ENCODE peak calls at places on chromosomes 4 and X, in seven cellular contexts. C is mesendoderm, G is IMR-90, L is H9, Q is trophoblast cell, X is H1, Z is neuronal stem cell. T is an unnamed sample.

GRCh38 chrX:121195719-121196118 is 148.3 kb downstream of the GLUD2 start:
- DNase-seq in C (no peak), G (no peak), L (no peak), Q (no peak), X (no peak), Z (no peak), T (no peak)

GRCh38 chr4:71524746-71525145 is 185.9 kb downstream of the SLC4A4 start:
- DNase-seq in C (no peak), G (no peak), L (no peak), Q (no peak), X (no peak), Z (no peak), T (no peak)

GRCh38 chr4:54635329-54635728 is 22.4 kb upstream of the KIT start:
- DNase-seq in C (no peak), G (no peak), L (no peak), Q (no peak), X (no peak), Z (no peak), T (no peak)

GRCh38 chr4:89509708-89510269 is 202.2 kb upstream of the GPRIN3 start:
- DNase-seq in C (no peak), G (peak), L (no peak), Q (no peak), X (no peak), Z (no peak), T (no peak)

GRCh38 chr4:17619416-17620105 is 5.1 kb downstream of the MED28 start:
- DNase-seq in C (no peak), G (peak), L (no peak), Q (no peak), X (no peak), Z (no peak), T (peak)

GRCh38 chr4:306551-306961 is 1.3 kb upstream of the ZNF732 start:
- DNase-seq in C (no peak), G (no peak), L (no peak), Q (no peak), X (no peak), Z (no peak), T (no peak)

GRCh38 chrX:70508296-70508911 is 63.8 kb downstream of the DLG3 start:
- DNase-seq in C (peak), G (peak), L (peak), Q (no peak), X (no peak), Z (no peak), T (peak)

GRCh38 chr4:137755033-137755471 is 222.8 kb upstream of the PCDH18 start:
- DNase-seq in C (peak), G (peak), L (no peak), Q (no peak), X (no peak), Z (no peak), T (peak)

GRCh38 chrX:65667503-65668355 is at the start of gene MSN:
- DNase-seq in C (peak), G (peak), L (peak), Q (no peak), X (peak), Z (peak), T (peak)

GRCh38 chr4:184313710-184314659 is 96.3 kb upstream of the ENPP6 start:
- DNase-seq in C (no peak), G (no peak), L (peak), Q (no peak), X (peak), Z (no peak), T (no peak)

GRCh38 chr4:156948133-156948532 is 23.5 kb downstream of the PDGFC start:
- DNase-seq in C (no peak), G (no peak), L (no peak), Q (no peak), X (no peak), Z (no peak), T (no peak)

GRCh38 chr4:128517739-128518510 is 230.3 kb upstream of the PGRMC2 start:
- DNase-seq in C (peak), G (peak), L (no peak), Q (peak), X (no peak), Z (peak), T (peak)

GRCh38 chr4:122842984-122843531 is 16.4 kb downstream of the FGF2 start:
- DNase-seq in C (no peak), G (no peak), L (no peak), Q (no peak), X (peak), Z (no peak), T (peak)

GRCh38 chr4:122845066-122845465 is 18.4 kb downstream of the FGF2 start:
- DNase-seq in C (no peak), G (peak), L (no peak), Q (no peak), X (no peak), Z (no peak), T (peak)

GRCh38 chr4:122845760-122846159 is 19.1 kb downstream of the FGF2 start:
- DNase-seq in C (no peak), G (no peak), L (no peak), Q (no peak), X (no peak), Z (no peak), T (no peak)

GRCh38 chr4:122838034-122838433 is 11.4 kb downstream of the FGF2 start:
- DNase-seq in C (no peak), G (no peak), L (no peak), Q (no peak), X (no peak), Z (no peak), T (no peak)

DNA sequence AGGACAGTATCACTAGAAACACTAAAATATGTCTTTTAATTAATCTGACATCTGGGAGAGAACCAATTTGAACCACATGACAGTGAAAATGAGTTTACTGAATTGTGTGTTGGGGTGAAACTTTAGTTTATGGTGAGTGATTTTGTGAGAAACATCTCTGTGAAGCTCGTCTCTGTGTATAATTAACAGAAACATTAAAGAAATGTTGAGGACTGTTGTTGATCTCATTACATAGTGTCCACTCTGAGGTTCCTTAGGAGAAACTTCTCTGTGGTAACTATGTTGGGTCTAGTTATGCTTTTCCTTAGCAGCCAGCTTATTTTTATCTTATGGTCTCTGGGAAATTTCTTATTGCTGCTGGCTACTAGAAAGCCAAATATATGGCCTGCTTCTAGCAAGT is 15.8 kb downstream of the FGF2 start:
- DNase-seq in C (no peak), G (no peak), L (no peak), Q (no peak), X (no peak), Z (no peak), T (no peak)
- H4K8ac ChIP-seq in C (no peak), G (no peak), L (no peak), Q (no peak), X (no peak), Z (no peak), T (no peak)

GRCh38 chr4:166600264-166600663 is 634.0 kb downstream of the SPOCK3 start:
- DNase-seq in C (no peak), G (no peak), L (no peak), Q (no peak), X (no peak), Z (no peak), T (no peak)

DNA sequence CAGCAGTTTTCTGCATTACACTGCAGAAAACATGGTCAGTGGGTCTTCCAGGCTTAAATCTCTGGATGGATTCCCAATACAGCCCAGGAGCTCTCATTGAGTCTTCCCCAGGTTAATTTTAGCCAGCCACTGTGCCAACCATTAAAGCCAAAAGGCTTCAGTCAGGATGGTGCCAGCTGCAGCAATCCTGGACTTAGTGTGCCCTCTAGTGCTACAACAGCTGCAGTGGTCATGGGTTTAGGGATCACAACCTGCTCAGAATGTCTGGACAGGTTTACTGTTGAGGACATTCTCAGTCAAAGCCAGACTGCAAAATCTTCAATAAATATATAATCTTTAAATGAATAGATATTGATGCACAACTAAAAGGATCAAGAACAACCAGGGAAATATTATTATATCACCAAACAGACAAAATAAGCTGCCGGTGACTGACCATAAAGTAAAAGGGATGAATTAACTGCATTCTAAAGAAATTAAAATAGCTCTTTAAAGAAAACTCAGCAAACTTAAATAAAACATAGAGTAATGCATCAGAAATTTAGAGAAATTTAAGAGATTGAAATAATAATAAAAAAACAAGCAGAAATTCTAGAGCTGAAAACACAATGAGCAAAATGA is 639.9 kb downstream of the SPOCK3 start:
- DNase-seq in C (peak), G (no peak), L (peak), Q (peak), X (peak), Z (peak), T (peak)
- H4K8ac ChIP-seq in C (no peak), G (no peak), L (no peak), Q (no peak), X (no peak), Z (no peak), T (no peak)

GRCh38 chrX:107730991-107731766 is 44.4 kb downstream of the TSC22D3 start:
- DNase-seq in C (no peak), G (peak), L (no peak), Q (no peak), X (no peak), Z (no peak), T (peak)
- H4K8ac ChIP-seq in C (no peak), G (no peak), L (no peak), Q (no peak), X (peak), Z (no peak), T (peak)

GRCh38 chr4:107559653-107560052 is 160.4 kb downstream of the PAPSS1 start:
- DNase-seq in C (no peak), G (no peak), L (no peak), Q (no peak), X (no peak), Z (no peak), T (no peak)
- H4K8ac ChIP-seq in C (no peak), G (no peak), L (no peak), Q (no peak), X (no peak), Z (no peak), T (no peak)

DNA sequence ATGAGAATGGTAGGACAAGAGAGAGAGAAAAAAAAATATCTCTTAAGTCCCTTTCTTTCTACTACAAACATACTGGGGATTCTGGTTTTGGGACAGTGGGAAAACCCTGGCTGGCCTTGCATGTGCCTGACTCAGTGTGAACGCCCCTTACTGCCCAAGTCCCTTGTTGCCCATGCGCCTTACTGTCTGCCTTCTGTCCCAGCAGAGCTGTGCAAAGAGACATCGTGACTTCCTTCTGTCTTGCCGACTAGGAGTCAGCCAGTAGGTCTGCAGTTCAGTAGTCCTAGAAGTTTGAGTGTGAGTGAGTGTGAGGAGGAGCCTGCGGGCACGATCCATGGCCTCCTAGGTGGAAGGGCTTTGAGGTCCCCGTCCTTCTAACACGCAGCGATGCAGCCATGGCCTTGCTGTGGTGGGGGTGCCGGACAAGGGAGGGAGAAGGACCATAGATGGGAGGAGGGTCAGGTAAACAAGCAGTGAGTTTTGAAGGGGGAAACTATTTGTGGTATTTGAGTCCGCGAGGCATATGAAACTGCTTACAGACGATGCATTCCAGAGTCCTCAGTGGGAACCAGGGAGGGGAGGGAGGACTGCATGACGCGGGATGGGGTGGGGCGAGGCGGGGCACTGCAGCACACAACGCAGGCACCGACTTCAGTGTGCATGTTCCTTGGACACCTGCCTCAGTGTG is at the start of gene XAGE2:
- DNase-seq in C (no peak), G (no peak), L (no peak), Q (peak), X (no peak), Z (no peak), T (no peak)
- H4K8ac ChIP-seq in C (no peak), G (no peak), L (no peak), Q (peak), X (no peak), Z (no peak), T (no peak)

GRCh38 chrX:46554942-46555341 is 9.7 kb upstream of the ZNF674 start:
- DNase-seq in C (no peak), G (peak), L (no peak), Q (no peak), X (no peak), Z (no peak), T (peak)

GRCh38 chrX:46553935-46554334 is 8.7 kb upstream of the ZNF674 start:
- DNase-seq in C (no peak), G (no peak), L (no peak), Q (no peak), X (no peak), Z (no peak), T (no peak)

GRCh38 chrX:46547857-46548256 is 2.6 kb upstream of the ZNF674 start:
- DNase-seq in C (peak), G (peak), L (no peak), Q (peak), X (no peak), Z (no peak), T (peak)

GRCh38 chrX:46549914-46550313 is 4.7 kb upstream of the ZNF674 start:
- DNase-seq in C (peak), G (no peak), L (no peak), Q (no peak), X (no peak), Z (no peak), T (no peak)

GRCh38 chrX:46551494-46552128 is 6.4 kb upstream of the ZNF674 start:
- DNase-seq in C (peak), G (peak), L (peak), Q (peak), X (peak), Z (no peak), T (peak)
- H4K8ac ChIP-seq in C (no peak), G (no peak), L (no peak), Q (no peak), X (no peak), Z (no peak), T (no peak)

GRCh38 chr4:139465922-139466321 is 12.0 kb downstream of the RAB33B start:
- DNase-seq in C (no peak), G (no peak), L (no peak), Q (no peak), X (no peak), Z (no peak), T (no peak)
- H4K8ac ChIP-seq in C (no peak), G (no peak), L (no peak), Q (no peak), X (no peak), Z (no peak), T (no peak)